ENCODE peak calls at places on chromosomes 6 and 20, in five cellular contexts. X is AG04450, Y is pancreas, W is caudate nucleus, J is DND-41. O is an unnamed sample.
A peak's percentile ranks its signal among the peaks of the same experiment; 100 is the strongest.

GRCh38 chr6:37516920-37517405 is 17.3 kb upstream of the CCDC167 start:
- DNase-seq in X (no peak), Y (no peak), W (no peak), J (no peak), O (no peak)

GRCh38 chr6:116447496-116448011 is 13.6 kb upstream of the CALHM6 start:
- DNase-seq in X (peak; percentile 98), Y (no peak), W (no peak), J (no peak), O (no peak)

GRCh38 chr6:165930668-165931067 is 237.0 kb downstream of the TBXT start:
- DNase-seq in X (no peak), Y (no peak), W (no peak), J (no peak), O (no peak)

GRCh38 chr20:47484303-47484702 is 17.4 kb upstream of the NCOA3 start:
- DNase-seq in X (no peak), Y (no peak), W (no peak), J (no peak), O (no peak)

GRCh38 chr6:164370773-164371172 is 938.6 kb downstream of the C6orf118 start:
- DNase-seq in X (no peak), Y (no peak), W (no peak), J (no peak), O (no peak)

GRCh38 chr6:104705095-104705707 is 154.5 kb downstream of the HACE1 start:
- DNase-seq in X (peak; percentile 34), Y (no peak), W (no peak), J (peak; percentile 85), O (no peak)

GRCh38 chr6:120363429-120363828 is 970.9 kb downstream of the TBC1D32 start:
- DNase-seq in X (no peak), Y (no peak), W (no peak), J (no peak), O (no peak)

GRCh38 chr6:3046295-3046694 is 22.0 kb upstream of the RIPK1 start:
- DNase-seq in X (no peak), Y (no peak), W (no peak), J (no peak), O (no peak)

GRCh38 chr6:44056392-44057237 is 70.6 kb downstream of the MRPL14 start:
- DNase-seq in X (peak; percentile 59), Y (no peak), W (no peak), J (no peak), O (no peak)

DNA sequence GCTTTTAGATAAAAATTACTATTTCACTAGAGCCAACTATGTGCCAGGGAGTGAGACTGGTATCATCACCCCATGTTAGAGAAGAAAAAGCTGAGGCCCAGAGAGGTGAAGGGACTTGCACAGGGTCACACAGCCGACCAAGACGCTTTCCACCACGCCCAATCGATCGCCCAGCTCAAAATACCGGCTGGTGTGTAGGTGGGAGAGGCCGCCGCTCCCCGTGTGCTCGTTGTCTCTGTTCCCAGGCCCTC is 253 bp upstream of the SNPH start:
- DNase-seq in X (no peak), Y (no peak), W (no peak), J (no peak), O (no peak)
- H3K27ac ChIP-seq in X (no peak overlapping the region), Y (no peak overlapping the region), W (peak overlapping the region; percentile 58), J (no peak overlapping the region), O (peak overlapping the region; percentile 51)

DNA sequence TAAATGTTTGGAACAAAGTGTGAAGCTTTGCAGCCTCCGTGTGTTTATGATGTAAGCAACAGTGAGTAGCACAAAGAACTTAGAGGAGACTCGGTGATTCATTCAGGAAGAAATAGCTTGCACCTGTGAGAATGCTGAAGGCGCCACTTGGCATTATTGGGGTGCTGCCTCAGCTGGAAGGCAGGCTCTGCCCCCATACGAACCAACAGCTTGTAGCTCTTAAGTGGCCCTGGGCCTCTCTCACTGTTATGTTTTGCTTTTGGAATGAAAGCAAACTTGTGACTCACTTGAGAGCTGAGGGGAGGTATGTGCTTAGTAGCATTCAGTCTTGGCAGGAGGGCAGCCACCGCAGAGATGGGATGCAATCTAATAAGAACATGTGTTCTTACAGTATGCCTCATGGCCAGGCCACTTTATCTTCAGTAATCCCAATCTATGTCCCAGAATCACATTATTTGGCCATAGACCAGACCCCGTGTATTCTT is 310.7 kb downstream of the EYA4 start:
- DNase-seq in X (peak; percentile 99), Y (no peak), W (no peak), J (no peak), O (no peak)
- H3K27ac ChIP-seq in X (peak overlapping the region; percentile 94), Y (no peak overlapping the region), W (no peak overlapping the region), J (no peak overlapping the region), O (no peak overlapping the region)

DNA sequence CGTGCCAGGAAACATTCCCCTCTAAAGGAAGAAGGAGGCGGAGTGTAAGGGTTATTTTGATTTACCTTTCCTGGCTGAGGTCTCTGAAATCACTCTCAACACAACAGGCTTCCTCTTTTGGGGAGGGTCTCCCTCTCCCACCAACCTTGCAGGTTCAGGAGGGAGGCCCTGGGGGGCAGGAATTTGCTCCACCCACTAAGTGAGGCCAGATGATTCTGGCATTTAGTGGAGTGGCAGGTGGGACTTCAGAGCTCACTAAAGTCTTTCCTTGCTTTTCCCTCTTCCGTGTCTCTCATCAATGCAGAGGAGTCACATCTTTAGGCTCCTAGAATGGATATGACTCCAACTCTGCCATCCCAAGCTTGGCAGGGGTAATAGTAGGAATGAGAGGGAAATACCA is 168.7 kb downstream of the BCAS1 start:
- DNase-seq in X (no peak), Y (no peak), W (no peak), J (no peak), O (no peak)
- H3K27ac ChIP-seq in X (no peak overlapping the region), Y (no peak overlapping the region), W (no peak overlapping the region), J (no peak overlapping the region), O (no peak overlapping the region)

DNA sequence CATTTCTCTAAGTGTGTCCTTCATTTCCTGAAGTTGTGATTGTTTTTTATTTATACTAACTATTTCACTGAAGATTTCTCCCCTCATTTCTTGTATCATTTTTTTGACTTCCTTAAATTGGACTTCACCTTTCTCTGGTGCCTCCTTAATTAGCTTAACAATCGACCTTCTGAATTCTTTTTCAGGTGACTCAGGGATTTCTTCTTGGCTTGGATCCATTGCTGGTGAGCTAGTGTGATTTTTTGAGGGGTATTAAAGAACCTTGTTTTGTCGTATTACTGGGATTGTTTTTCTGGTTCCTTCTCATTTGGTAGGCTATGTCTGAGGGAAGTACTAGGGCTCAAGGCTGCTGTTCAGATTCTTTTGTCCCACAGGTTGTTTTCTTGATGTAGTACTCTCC is 92.8 kb downstream of the ESR1 start:
- DNase-seq in X (no peak), Y (no peak), W (no peak), J (no peak), O (no peak)
- H3K27ac ChIP-seq in X (no peak overlapping the region), Y (no peak overlapping the region), W (no peak overlapping the region), J (no peak overlapping the region), O (no peak overlapping the region)

GRCh38 chr6:111788779-111789276 is 84.4 kb downstream of the FYN start:
- DNase-seq in X (no peak), Y (no peak), W (no peak), J (no peak), O (no peak)
- H3K27ac ChIP-seq in X (no peak overlapping the region), Y (no peak overlapping the region), W (peak overlapping the region; percentile 27), J (no peak overlapping the region), O (no peak overlapping the region)

GRCh38 chr6:73728548-73729205 is 32.7 kb downstream of the CD109 start:
- DNase-seq in X (no peak), Y (no peak), W (no peak), J (no peak), O (no peak)
- H3K27ac ChIP-seq in X (no peak overlapping the region), Y (no peak overlapping the region), W (no peak overlapping the region), J (no peak overlapping the region), O (no peak overlapping the region)

GRCh38 chr20:62617711-62618483 is 24.4 kb upstream of the SLCO4A1 start:
- DNase-seq in X (no peak), Y (no peak), W (no peak), J (no peak), O (peak; percentile 35)

GRCh38 chr20:62615750-62616251 is 26.5 kb upstream of the SLCO4A1 start:
- DNase-seq in X (no peak), Y (no peak), W (no peak), J (no peak), O (no peak)

GRCh38 chr20:62614961-62615680 is 27.2 kb upstream of the SLCO4A1 start:
- DNase-seq in X (no peak), Y (no peak), W (no peak), J (no peak), O (no peak)

GRCh38 chr20:62618622-62619529 is 23.4 kb upstream of the SLCO4A1 start:
- DNase-seq in X (no peak), Y (no peak), W (no peak), J (no peak), O (no peak)

DNA sequence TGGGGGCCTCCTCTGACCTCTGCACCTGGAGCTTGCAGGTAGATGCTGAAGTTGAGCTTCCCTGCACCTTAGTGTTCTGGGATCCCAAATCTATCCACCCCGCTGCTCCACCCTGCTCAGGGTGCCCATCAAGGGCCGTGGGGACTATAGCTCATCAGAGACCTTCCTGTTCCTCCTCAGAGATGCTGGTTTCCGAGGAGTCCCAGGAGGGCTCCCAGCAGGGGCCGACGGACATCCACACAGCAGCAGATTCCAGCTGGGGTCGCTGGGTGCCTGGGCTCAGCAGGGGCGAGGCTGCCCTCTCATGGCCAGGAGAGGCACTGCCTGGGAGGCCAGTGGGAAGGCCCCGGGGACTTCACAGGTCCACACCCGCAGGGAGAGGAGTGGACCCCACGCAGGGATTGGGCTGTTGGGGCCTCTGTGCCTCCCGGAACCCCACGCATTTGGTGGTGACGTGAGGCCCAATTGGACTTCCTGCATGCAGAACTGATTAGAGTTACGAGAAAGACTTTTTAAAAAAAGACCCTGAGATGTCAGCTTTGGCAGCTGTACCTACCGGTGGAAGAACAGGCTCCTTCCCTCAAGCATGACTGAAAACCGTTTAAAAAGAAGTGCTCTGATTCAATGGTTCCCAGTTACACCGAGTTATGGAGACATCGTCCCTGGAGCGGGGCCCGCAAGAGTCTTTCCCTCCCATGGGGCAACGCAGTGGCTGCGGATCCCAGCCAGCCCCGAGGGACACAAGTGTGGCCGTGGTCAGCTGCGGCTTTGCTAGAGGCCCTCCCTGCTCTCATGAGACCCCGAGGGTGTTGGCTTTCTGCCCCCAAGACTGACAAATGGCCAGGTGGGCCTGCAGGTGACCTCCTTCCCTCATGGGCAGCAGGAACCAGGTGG is 25.3 kb upstream of the SLCO4A1 start:
- DNase-seq in X (peak; percentile 21), Y (peak; percentile 87), W (peak; percentile 30), J (peak; percentile 72), O (peak; percentile 45)
- H3K27ac ChIP-seq in X (no peak overlapping the region), Y (no peak overlapping the region), W (peak overlapping the region; percentile 3), J (no peak overlapping the region), O (no peak overlapping the region)